ENCODE peak calls at places on chromosome 2, in eight cellular contexts. T is Peyer's patch, D is spleen, R is epithelial cell of esophagus, Y is upper lobe of right lung, H is esophagus muscularis mucosa, G is astrocyte of the spinal cord, P is vagina. C is an unnamed sample.

GRCh38 chr2:82675186-82675585 is 1783.9 kb downstream of the SUCLG1 start:
- DNase-seq in T (no peak), D (no peak), R (peak), Y (no peak), H (no peak), G (peak), P (no peak), C (no peak)

GRCh38 chr2:213161759-213162514 is 10.5 kb upstream of the IKZF2 start:
- DNase-seq in T (no peak), D (no peak), R (peak), Y (no peak), H (no peak), G (peak), P (no peak), C (no peak)

GRCh38 chr2:214410918-214411554 is at the start of gene VWC2L:
- DNase-seq in T (no peak), D (no peak), R (peak), Y (peak), H (no peak), G (peak), P (no peak), C (peak)

GRCh38 chr2:30691948-30692828 is 115.1 kb downstream of the CAPN13 start:
- DNase-seq in T (no peak), D (no peak), R (no peak), Y (no peak), H (peak), G (no peak), P (no peak), C (no peak)

GRCh38 chr2:96642564-96643350 is at the start of gene FER1L5:
- DNase-seq in T (no peak), D (no peak), R (peak), Y (no peak), H (no peak), G (peak), P (no peak), C (no peak)

GRCh38 chr2:165203689-165204559 is at the start of gene SCN3A:
- DNase-seq in T (no peak), D (no peak), R (peak), Y (no peak), H (no peak), G (peak), P (no peak), C (no peak)

GRCh38 chr2:113962692-113963480 is 73.0 kb downstream of the ACTR3 start:
- DNase-seq in T (no peak), D (no peak), R (peak), Y (no peak), H (no peak), G (peak), P (no peak), C (no peak)

GRCh38 chr2:127358044-127358443 is 29.7 kb downstream of the MAP3K2 start:
- DNase-seq in T (no peak), D (no peak), R (no peak), Y (no peak), H (no peak), G (no peak), P (no peak), C (no peak)

GRCh38 chr2:240339411-240340360 is 95.8 kb upstream of the GPC1 start:
- DNase-seq in T (no peak), D (no peak), R (no peak), Y (no peak), H (no peak), G (no peak), P (no peak), C (no peak)

GRCh38 chr2:75656563-75656962 is 10.0 kb downstream of the MRPL19 start:
- DNase-seq in T (no peak), D (no peak), R (no peak), Y (no peak), H (no peak), G (no peak), P (no peak), C (no peak)

GRCh38 chr2:201129044-201129505 is 13.1 kb downstream of the CFLAR start:
- DNase-seq in T (no peak), D (no peak), R (peak), Y (no peak), H (no peak), G (peak), P (no peak), C (no peak)

GRCh38 chr2:10145519-10146357 is 23.2 kb downstream of the RRM2 start:
- DNase-seq in T (no peak), D (peak), R (no peak), Y (no peak), H (no peak), G (no peak), P (no peak), C (no peak)

GRCh38 chr2:144890828-144891227 is 370.9 kb upstream of the ZEB2 start:
- DNase-seq in T (no peak), D (no peak), R (peak), Y (no peak), H (no peak), G (peak), P (no peak), C (no peak)

GRCh38 chr2:24111407-24111861 is 11.7 kb downstream of the PFN4 start:
- DNase-seq in T (no peak), D (no peak), R (peak), Y (no peak), H (no peak), G (peak), P (no peak), C (no peak)

GRCh38 chr2:16287281-16287680 is 346.9 kb downstream of the MYCN start:
- DNase-seq in T (no peak), D (no peak), R (no peak), Y (no peak), H (no peak), G (no peak), P (no peak), C (no peak)

GRCh38 chr2:225090746-225091145 is 48.5 kb upstream of the DOCK10 start:
- DNase-seq in T (no peak), D (no peak), R (peak), Y (no peak), H (no peak), G (peak), P (no peak), C (no peak)

GRCh38 chr2:203510256-203510940 is 24.7 kb downstream of the RAPH1 start:
- DNase-seq in T (no peak), D (no peak), R (no peak), Y (no peak), H (no peak), G (no peak), P (no peak), C (no peak)

GRCh38 chr2:27638709-27639108 is 9.9 kb downstream of the GPN1 start:
- DNase-seq in T (no peak), D (no peak), R (peak), Y (no peak), H (no peak), G (peak), P (no peak), C (no peak)

GRCh38 chr2:100178085-100178788 is 35.8 kb upstream of the AFF3 start:
- DNase-seq in T (no peak), D (no peak), R (peak), Y (no peak), H (peak), G (peak), P (peak), C (no peak)

GRCh38 chr2:28643911-28644334 is 107.7 kb upstream of the PPP1CB start:
- DNase-seq in T (no peak), D (no peak), R (peak), Y (no peak), H (no peak), G (peak), P (no peak), C (no peak)

GRCh38 chr2:176157499-176158305 is 595 bp downstream of the HOXD3 start:
- DNase-seq in T (peak), D (no peak), R (no peak), Y (peak), H (no peak), G (no peak), P (no peak), C (no peak)

GRCh38 chr2:238525990-238526389 is 99.3 kb downstream of the ASB1 start:
- DNase-seq in T (no peak), D (no peak), R (no peak), Y (no peak), H (no peak), G (no peak), P (no peak), C (no peak)

GRCh38 chr2:140808816-140809215 is 1322.0 kb downstream of the LRP1B start:
- DNase-seq in T (no peak), D (no peak), R (no peak), Y (no peak), H (no peak), G (no peak), P (no peak), C (no peak)
- TF ChIP-seq CTCF in T (no peak), D (no peak), R (no peak), Y (no peak), H (no peak), G (peak), P (no peak), C (no peak)

GRCh38 chr2:230807686-230808085 is 57.1 kb upstream of the ITM2C start:
- DNase-seq in T (no peak), D (no peak), R (no peak), Y (no peak), H (no peak), G (no peak), P (no peak), C (no peak)

GRCh38 chr2:230812041-230812440 is 52.7 kb upstream of the ITM2C start:
- DNase-seq in T (no peak), D (no peak), R (peak), Y (no peak), H (no peak), G (no peak), P (no peak), C (no peak)

GRCh38 chr2:230811508-230811907 is 53.2 kb upstream of the ITM2C start:
- DNase-seq in T (no peak), D (no peak), R (no peak), Y (no peak), H (no peak), G (no peak), P (no peak), C (no peak)

GRCh38 chr2:230809015-230809414 is 55.7 kb upstream of the ITM2C start:
- DNase-seq in T (no peak), D (no peak), R (no peak), Y (no peak), H (no peak), G (no peak), P (no peak), C (no peak)

GRCh38 chr2:230809677-230810251 is 55.0 kb upstream of the ITM2C start:
- DNase-seq in T (no peak), D (no peak), R (no peak), Y (no peak), H (no peak), G (no peak), P (no peak), C (no peak)
- TF ChIP-seq CTCF in T (no peak), D (no peak), R (peak), Y (no peak), H (no peak), G (peak), P (no peak), C (peak)

GRCh38 chr2:174774828-174775227 is 10.6 kb upstream of the CHRNA1 start:
- DNase-seq in T (no peak), D (no peak), R (no peak), Y (no peak), H (no peak), G (no peak), P (no peak), C (no peak)

GRCh38 chr2:174773191-174773590 is 8.9 kb upstream of the CHRNA1 start:
- DNase-seq in T (no peak), D (no peak), R (no peak), Y (no peak), H (no peak), G (no peak), P (no peak), C (no peak)

GRCh38 chr2:174772492-174772801 is 8.2 kb upstream of the CHRNA1 start:
- DNase-seq in T (no peak), D (no peak), R (no peak), Y (no peak), H (no peak), G (no peak), P (no peak), C (no peak)

GRCh38 chr2:174771136-174771535 is 6.9 kb upstream of the CHRNA1 start:
- DNase-seq in T (no peak), D (no peak), R (no peak), Y (no peak), H (no peak), G (no peak), P (no peak), C (no peak)

GRCh38 chr2:174771631-174772491 is 7.6 kb upstream of the CHRNA1 start:
- DNase-seq in T (peak), D (peak), R (peak), Y (peak), H (peak), G (peak), P (no peak), C (peak)
- TF ChIP-seq CTCF in T (peak), D (peak), R (peak), Y (peak), H (peak), G (peak), P (peak), C (peak)

DNA sequence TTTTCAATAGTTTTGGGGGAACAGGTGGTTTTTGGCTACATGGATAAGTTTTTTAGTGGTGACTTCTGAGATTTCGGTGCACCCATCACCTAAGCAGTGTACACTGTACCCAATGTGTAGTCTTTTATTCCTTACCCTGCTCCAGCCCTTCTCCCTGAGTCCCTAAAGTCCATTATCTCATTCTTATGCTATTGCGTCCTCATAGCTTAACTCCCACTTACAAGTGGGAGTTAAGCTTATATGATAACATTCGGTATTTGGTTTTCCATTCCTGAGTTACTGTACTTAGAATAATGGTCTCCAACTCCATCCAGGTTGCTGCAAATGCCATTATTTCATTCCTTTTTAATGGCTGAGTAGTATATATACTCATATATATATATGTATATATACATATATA is 90.9 kb upstream of the ACSL3 start:
- DNase-seq in T (no peak), D (no peak), R (no peak), Y (no peak), H (no peak), G (no peak), P (no peak), C (no peak)
- TF ChIP-seq CTCF in T (no peak), D (no peak), R (no peak), Y (no peak), H (no peak), G (no peak), P (no peak), C (no peak)

DNA sequence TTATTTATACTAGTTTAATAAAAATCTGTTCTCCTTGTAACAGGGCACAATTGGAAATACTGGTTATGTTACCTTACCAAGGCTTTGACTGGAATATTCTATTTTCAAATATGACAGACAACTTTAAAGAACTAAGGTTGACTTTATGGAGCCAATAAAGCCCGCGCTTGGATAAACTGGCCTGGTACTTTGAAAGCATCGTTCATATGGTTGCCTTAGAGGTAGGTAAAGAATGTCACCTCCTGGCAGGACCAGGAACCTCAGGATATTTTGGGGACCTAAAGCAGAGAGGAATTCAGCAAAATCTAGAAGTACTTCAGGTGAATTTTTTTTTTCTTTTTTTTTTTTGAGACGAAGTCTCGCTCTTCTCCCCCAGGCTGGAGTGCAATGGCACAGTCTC is 71.2 kb upstream of the CREB1 start:
- DNase-seq in T (no peak), D (no peak), R (no peak), Y (no peak), H (no peak), G (no peak), P (no peak), C (no peak)
- TF ChIP-seq CTCF in T (no peak), D (no peak), R (peak), Y (no peak), H (no peak), G (no peak), P (no peak), C (no peak)

GRCh38 chr2:137172162-137172561 is 406.8 kb downstream of the THSD7B start:
- DNase-seq in T (no peak), D (no peak), R (no peak), Y (no peak), H (no peak), G (no peak), P (no peak), C (no peak)

GRCh38 chr2:137168564-137168963 is 403.2 kb downstream of the THSD7B start:
- DNase-seq in T (no peak), D (no peak), R (peak), Y (no peak), H (no peak), G (peak), P (no peak), C (no peak)

GRCh38 chr2:137167651-137168050 is 402.3 kb downstream of the THSD7B start:
- DNase-seq in T (no peak), D (no peak), R (no peak), Y (no peak), H (no peak), G (no peak), P (no peak), C (no peak)

GRCh38 chr2:137178955-137179377 is 413.6 kb downstream of the THSD7B start:
- DNase-seq in T (no peak), D (no peak), R (peak), Y (no peak), H (no peak), G (peak), P (no peak), C (no peak)

GRCh38 chr2:137173514-137173913 is 408.2 kb downstream of the THSD7B start:
- DNase-seq in T (no peak), D (no peak), R (peak), Y (no peak), H (no peak), G (peak), P (no peak), C (no peak)
- TF ChIP-seq CTCF in T (no peak), D (no peak), R (peak), Y (peak), H (no peak), G (peak), P (no peak), C (peak)